ENCODE peak calls at places on chromosomes 5 and 9, in six cellular contexts. M is A549, F is transverse colon, E is mammary epithelial cell, G is esophagus squamous epithelium, I is left lung. P is an unnamed sample.

GRCh38 chr9:973295-973842 is 3.1 kb upstream of the DMRT3 start:
- DNase-seq in F (no peak), I (no peak), M (no peak), E (no peak), G (no peak), P (no peak)

GRCh38 chr9:134475051-134475790 is 149.0 kb downstream of the RXRA start:
- DNase-seq in E (no peak), M (no peak), I (peak; percentile 70), G (no peak), F (peak; percentile 63), P (no peak)

GRCh38 chr9:109560470-109561132 is 62.5 kb upstream of the PTPN3 start:
- DNase-seq in M (no peak), E (no peak), F (no peak), I (no peak), G (no peak), P (no peak)

GRCh38 chr9:94002316-94003140 is 47.4 kb upstream of the BARX1 start:
- DNase-seq in I (no peak), E (peak; percentile 35), M (peak; percentile 20), F (peak; percentile 16), G (no peak), P (no peak)

GRCh38 chr5:68071731-68072130 is 143.8 kb upstream of the PIK3R1 start:
- DNase-seq in M (no peak), E (no peak), G (no peak), F (no peak), I (no peak), P (no peak)

GRCh38 chr9:127225747-127226646 is 38.6 kb upstream of the GARNL3 start:
- DNase-seq in F (no peak), I (no peak), G (no peak), M (no peak), E (no peak), P (no peak)

GRCh38 chr9:111833941-111834340 is 39.2 kb upstream of the SHOC1 start:
- DNase-seq in I (no peak), E (peak; percentile 72), G (no peak), M (no peak), F (no peak), P (no peak)

GRCh38 chr9:127500862-127501261 is 49.6 kb downstream of the LRSAM1 start:
- DNase-seq in M (no peak), E (no peak), F (no peak), G (no peak), I (no peak), P (no peak)

GRCh38 chr5:2462026-2462691 is 289.3 kb downstream of the IRX2 start:
- DNase-seq in I (no peak), F (no peak), G (no peak), M (no peak), E (no peak), P (no peak)

GRCh38 chr5:171573021-171573420 is 153.6 kb downstream of the FGF18 start:
- DNase-seq in I (no peak), M (no peak), F (no peak), E (no peak), G (no peak), P (no peak)

GRCh38 chr5:10801931-10802674 is 41.1 kb upstream of the DAP start:
- DNase-seq in G (no peak), E (no peak), I (no peak), F (no peak), M (no peak), P (no peak)

GRCh38 chr9:21854594-21854993 is 52.2 kb downstream of the MTAP start:
- DNase-seq in M (no peak), I (peak; percentile 71), E (peak; percentile 92), G (no peak), F (peak; percentile 27), P (no peak)

GRCh38 chr5:153896701-153897100 is 142.0 kb downstream of the FAM114A2 start:
- DNase-seq in I (no peak), M (no peak), E (peak; percentile 51), G (no peak), F (no peak), P (no peak)

GRCh38 chr5:122429545-122430327 is 117.7 kb downstream of the SNCAIP start:
- DNase-seq in M (no peak), F (no peak), E (no peak), I (no peak), G (no peak), P (no peak)

GRCh38 chr9:93681316-93682154 is 105.2 kb downstream of the PHF2 start:
- DNase-seq in F (peak; percentile 7), I (no peak), E (no peak), G (no peak), M (no peak), P (no peak)

GRCh38 chr5:89878140-89878570 is 531.4 kb downstream of the CETN3 start:
- DNase-seq in E (peak; percentile 82), F (no peak), I (no peak), G (no peak), M (no peak), P (no peak)

GRCh38 chr9:115694991-115695390 is 458.6 kb upstream of the PAPPA start:
- DNase-seq in G (no peak), M (no peak), I (no peak), E (no peak), F (no peak), P (no peak)

GRCh38 chr5:4220016-4220415 is 624.4 kb downstream of the IRX1 start:
- DNase-seq in I (no peak), G (no peak), M (no peak), F (no peak), E (no peak), P (no peak)

GRCh38 chr5:27266184-27266583 is 227.8 kb upstream of the CDH9 start:
- DNase-seq in G (no peak), F (no peak), E (no peak), I (no peak), M (no peak), P (no peak)

GRCh38 chr5:1343931-1344901 is 683 bp downstream of the CLPTM1L start:
- DNase-seq in M (no peak), G (no peak), I (no peak), E (peak; percentile 5), F (no peak), P (no peak)

GRCh38 chr5:172658391-172658790 is 17.3 kb downstream of the NEURL1B start:
- DNase-seq in I (peak; percentile 9), E (no peak), F (no peak), M (no peak), G (no peak), P (no peak)

GRCh38 chr5:103439007-103439406 is 123.6 kb downstream of the NUDT12 start:
- DNase-seq in F (no peak), E (no peak), I (no peak), G (no peak), M (no peak), P (no peak)

GRCh38 chr9:128983536-128983935 is 36.0 kb downstream of the NUP188 start:
- DNase-seq in E (no peak), M (no peak), F (no peak), I (no peak), G (no peak), P (no peak)
- H3K4me1 ChIP-seq in E (peaks cover 10% of the 10 kb centered on the region), M (peaks cover 7% of the 10 kb centered on the region), F (no peaks in the 10 kb centered on the region), I (no peaks in the 10 kb centered on the region), G (no peaks in the 10 kb centered on the region), P (no peaks in the 10 kb centered on the region)

DNA sequence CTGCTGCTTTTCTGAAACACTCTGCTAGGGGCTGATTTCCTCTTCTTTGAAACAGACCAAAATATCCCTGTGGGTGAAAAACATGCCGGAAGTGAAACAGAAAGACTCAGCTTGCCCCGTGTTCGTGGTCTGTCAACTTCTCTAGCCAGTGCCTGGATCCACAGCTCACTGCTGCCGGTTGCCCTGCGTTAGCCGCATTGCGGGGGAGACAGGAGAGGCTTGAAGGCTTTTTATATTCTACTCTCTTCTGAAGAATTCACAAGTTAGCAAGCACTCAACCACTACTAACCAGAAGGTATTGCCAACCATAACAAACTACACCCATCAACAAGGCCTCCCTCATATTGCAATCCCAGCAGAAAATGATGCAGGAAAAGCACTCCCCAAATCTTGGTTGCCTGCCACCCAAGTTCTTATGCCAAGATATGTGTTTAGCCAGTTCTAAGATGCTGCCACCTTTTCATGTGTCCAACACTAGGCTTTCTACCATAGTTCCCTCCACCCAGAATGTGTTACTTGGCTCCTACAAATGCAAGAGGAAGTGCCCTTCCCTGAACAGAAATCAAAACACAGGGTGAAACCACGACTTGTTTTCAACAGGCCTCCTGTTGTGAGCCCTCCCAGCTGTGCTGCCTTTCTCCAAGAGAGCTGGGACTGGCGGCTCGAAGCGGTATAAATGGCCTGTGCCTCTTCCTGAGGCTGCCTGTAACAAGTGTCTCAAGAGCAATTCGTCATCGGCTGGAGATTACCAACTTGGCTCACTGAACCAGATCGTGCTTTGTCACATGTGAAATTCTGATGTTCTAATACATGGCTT is 128.9 kb downstream of the SNX18 start:
- DNase-seq in M (no peak), I (peak; percentile 76), G (peak; percentile 43), F (peak; percentile 72), E (peak; percentile 59), P (peak; percentile 5)
- H3K27ac ChIP-seq in M (no peak overlapping the region), I (peak overlapping the region; percentile 71), G (peak overlapping the region; percentile 89), F (peak overlapping the region; percentile 76), E (no peak overlapping the region), P (peak overlapping the region; percentile 59)

DNA sequence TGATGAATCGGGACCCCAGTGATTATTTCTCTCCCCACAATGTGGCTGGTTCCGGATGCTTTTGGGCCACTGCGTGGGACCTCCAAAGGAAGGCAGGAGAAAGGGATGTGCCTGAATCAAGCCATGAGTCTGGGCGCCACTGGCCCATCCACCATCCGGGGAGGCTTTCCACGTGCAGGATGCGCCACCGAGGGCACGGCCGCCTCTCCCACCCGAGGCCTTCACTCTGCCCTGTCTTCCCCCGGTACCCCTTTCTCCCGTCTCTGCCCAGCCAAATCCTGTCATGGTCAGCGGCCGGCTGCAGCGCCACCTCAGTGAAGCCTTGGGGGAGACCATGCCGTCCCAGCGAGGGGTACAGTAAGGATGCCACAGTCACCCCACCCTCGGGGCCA is 43.9 kb upstream of the GRHPR start:
- DNase-seq in E (no peak), G (no peak), F (no peak), I (no peak), M (no peak), P (no peak)
- H3K4me1 ChIP-seq in E (no peaks in the 10 kb centered on the region), G (no peaks in the 10 kb centered on the region), F (no peaks in the 10 kb centered on the region), I (no peaks in the 10 kb centered on the region), M (no peaks in the 10 kb centered on the region), P (no peaks in the 10 kb centered on the region)

GRCh38 chr5:151082976-151083651 is 2.3 kb upstream of the TNIP1 start:
- DNase-seq in G (no peak), E (peak; percentile 97), I (peak; percentile 68), M (peak; percentile 73), F (peak; percentile 83), P (peak; percentile 65)
- H3K27ac ChIP-seq in G (peak overlapping the region; percentile 57), E (peak overlapping the region; percentile 99), I (peak overlapping the region; percentile 64), M (peak overlapping the region; percentile 91), F (peak overlapping the region; percentile 97), P (peak overlapping the region; percentile 99)

GRCh38 chr9:137761032-137761431 is 116.5 kb upstream of the CACNA1B start:
- DNase-seq in E (no peak), G (no peak), M (no peak), F (no peak), I (no peak), P (no peak)
- H3K4me1 ChIP-seq in E (peaks cover 14% of the 10 kb centered on the region), G (no peaks in the 10 kb centered on the region), M (peaks cover 3% of the 10 kb centered on the region), F (no peaks in the 10 kb centered on the region), I (no peaks in the 10 kb centered on the region), P (peaks cover 10% of the 10 kb centered on the region)

DNA sequence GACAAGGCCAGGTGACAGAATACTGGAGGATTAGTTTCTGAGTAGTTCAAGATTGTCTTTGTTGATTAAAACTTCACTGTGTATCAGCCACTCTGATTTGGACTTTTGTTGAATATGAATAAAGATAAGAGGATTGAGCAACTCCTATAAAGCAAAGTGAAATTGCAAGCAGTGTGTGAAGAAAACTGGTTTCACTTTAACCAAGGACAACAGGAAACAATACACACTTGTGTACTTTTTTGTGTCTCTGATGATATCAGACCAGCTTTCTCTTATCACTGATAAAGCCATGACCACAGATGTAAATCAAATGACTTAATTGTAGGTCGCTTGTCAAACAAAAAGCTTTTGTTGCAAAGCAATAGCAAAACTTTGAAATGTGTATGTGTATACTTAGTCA is 268.6 kb downstream of the FER start:
- DNase-seq in I (no peak), E (no peak), M (no peak), F (no peak), G (no peak), P (no peak)
- H3K27ac ChIP-seq in I (no peak overlapping the region), E (no peak overlapping the region), M (no peak overlapping the region), F (no peak overlapping the region), G (no peak overlapping the region), P (no peak overlapping the region)